ENCODE peak calls at places on chromosome 5, in five cellular contexts. W is GM23338, K is A549, C is HCT116, L is Panc1. O is an unnamed sample.

GRCh38 chr5:173547579-173547978 is 68.9 kb downstream of the BOD1 start:
- DNase-seq in K (no peak), C (no peak), L (no peak), W (no peak), O (no peak)

GRCh38 chr5:160260881-160261815 is 31.8 kb downstream of the FABP6 start:
- DNase-seq in C (no peak), L (no peak), W (no peak), K (no peak), O (peak; percentile 50)

GRCh38 chr5:55176176-55176818 is 3.3 kb upstream of the CDC20B start:
- DNase-seq in K (peak; percentile 73), L (no peak), C (no peak), W (peak; percentile 93), O (no peak)

GRCh38 chr5:32055891-32056866 is 117.9 kb downstream of the GOLPH3 start:
- DNase-seq in W (no peak), L (no peak), C (no peak), K (no peak), O (no peak)

GRCh38 chr5:59709833-59710232 is 183.7 kb downstream of the PDE4D start:
- DNase-seq in W (no peak), K (no peak), C (no peak), L (no peak), O (no peak)

GRCh38 chr5:34658023-34658422 is 1.9 kb downstream of the RAI14 start:
- DNase-seq in L (no peak), K (peak; percentile 82), W (peak; percentile 38), C (no peak), O (no peak)

GRCh38 chr5:121982089-121982488 is 20.3 kb downstream of the SRFBP1 start:
- DNase-seq in K (no peak), C (no peak), L (no peak), W (no peak), O (no peak)

GRCh38 chr5:98768160-98769005 is 5.1 kb upstream of the RGMB start:
- DNase-seq in W (peak; percentile 93), L (peak; percentile 87), K (peak; percentile 68), C (no peak), O (peak; percentile 9)

GRCh38 chr5:14153932-14154646 is 10.9 kb downstream of the TRIO start:
- DNase-seq in W (peak; percentile 63), L (no peak), K (no peak), C (no peak), O (no peak)

GRCh38 chr5:59254055-59254687 is 639.4 kb downstream of the PDE4D start:
- DNase-seq in W (no peak), L (no peak), K (peak; percentile 27), C (no peak), O (no peak)

GRCh38 chr5:176994460-176995121 is 12.0 kb downstream of the UIMC1 start:
- DNase-seq in K (no peak), C (no peak), L (no peak), W (peak; percentile 13), O (peak; percentile 90)

GRCh38 chr5:23139338-23140171 is 286.4 kb upstream of the CDH12 start:
- DNase-seq in L (no peak), W (peak; percentile 73), K (no peak), C (no peak), O (no peak)

GRCh38 chr5:27568811-27569210 is 530.4 kb upstream of the CDH9 start:
- DNase-seq in W (no peak), K (no peak), L (no peak), C (no peak), O (no peak)

GRCh38 chr5:16321284-16321683 is 141.7 kb upstream of the MARCHF11 start:
- DNase-seq in C (no peak), W (no peak), L (no peak), K (no peak), O (no peak)

GRCh38 chr5:135240283-135240633 is 158.8 kb downstream of the MACROH2A1 start:
- DNase-seq in W (no peak), C (no peak), K (no peak), L (no peak), O (no peak)

GRCh38 chr5:147455822-147456221 is 54.0 kb downstream of the DPYSL3 start:
- DNase-seq in W (no peak), K (no peak), L (no peak), C (no peak), O (no peak)

GRCh38 chr5:94884294-94884693 is 265.8 kb downstream of the SLF1 start:
- DNase-seq in L (no peak), W (peak; percentile 58), C (no peak), K (no peak), O (no peak)

GRCh38 chr5:68478306-68479091 is 262.9 kb downstream of the PIK3R1 start:
- DNase-seq in C (no peak), K (no peak), W (no peak), L (no peak), O (no peak)

DNA sequence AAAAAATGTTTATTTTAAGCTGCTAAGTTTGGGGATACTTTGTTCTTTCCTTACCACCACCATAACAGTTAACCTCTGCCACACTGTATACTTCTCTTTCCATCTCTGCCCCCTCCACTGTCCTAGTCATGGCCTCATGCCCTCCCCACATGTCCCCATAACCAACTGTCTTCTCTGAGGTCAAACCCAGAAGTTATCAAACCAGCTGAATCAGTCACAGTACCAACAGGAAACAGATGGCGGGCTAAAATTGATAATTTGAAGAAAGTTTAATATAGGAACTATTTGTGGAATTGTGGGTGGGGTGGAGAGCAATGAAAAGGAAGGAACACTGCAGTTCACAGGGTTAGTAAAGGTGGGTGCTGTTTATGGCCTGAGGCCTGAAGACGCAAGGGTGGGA is 5.7 kb upstream of the DCTN4 start:
- DNase-seq in W (no peak), L (no peak), C (no peak), K (no peak), O (peak; percentile 86)
- H3K27ac ChIP-seq in W (no peak overlapping the region), L (no peak overlapping the region), C (no peak overlapping the region), K (no peak overlapping the region), O (peak overlapping the region; percentile 92)

DNA sequence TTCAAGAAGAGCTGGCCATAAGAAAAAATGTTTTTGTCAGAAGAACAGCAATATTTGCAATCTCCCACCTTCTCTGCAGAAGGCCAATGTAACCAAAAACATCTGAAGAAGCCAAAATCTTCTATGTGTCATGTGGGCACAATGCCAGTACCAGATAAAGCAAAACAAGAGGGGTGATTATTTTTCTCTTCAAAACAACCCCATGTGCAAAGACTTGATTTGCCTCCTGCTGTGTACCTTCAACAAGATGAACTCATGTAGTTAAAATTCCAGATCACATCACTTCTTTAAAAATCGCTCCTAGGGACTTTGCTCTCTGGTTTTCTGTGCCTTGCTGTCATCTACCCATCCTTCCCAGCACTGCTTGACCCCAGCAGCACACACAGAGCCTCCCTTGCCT is 134.0 kb upstream of the MAP3K1 start:
- DNase-seq in W (no peak), K (no peak), C (no peak), L (no peak), O (no peak)
- TF ChIP-seq REST in W (no peak), K (no peak), C (no peak), L (no peak), O (no peak)

GRCh38 chr5:82808960-82809359 is 268.2 kb downstream of the TMEM167A start:
- DNase-seq in L (no peak), K (no peak), C (no peak), W (no peak), O (no peak)
- H3K27ac ChIP-seq in L (no peak overlapping the region), K (no peak overlapping the region), C (no peak overlapping the region), W (no peak overlapping the region), O (no peak overlapping the region)

DNA sequence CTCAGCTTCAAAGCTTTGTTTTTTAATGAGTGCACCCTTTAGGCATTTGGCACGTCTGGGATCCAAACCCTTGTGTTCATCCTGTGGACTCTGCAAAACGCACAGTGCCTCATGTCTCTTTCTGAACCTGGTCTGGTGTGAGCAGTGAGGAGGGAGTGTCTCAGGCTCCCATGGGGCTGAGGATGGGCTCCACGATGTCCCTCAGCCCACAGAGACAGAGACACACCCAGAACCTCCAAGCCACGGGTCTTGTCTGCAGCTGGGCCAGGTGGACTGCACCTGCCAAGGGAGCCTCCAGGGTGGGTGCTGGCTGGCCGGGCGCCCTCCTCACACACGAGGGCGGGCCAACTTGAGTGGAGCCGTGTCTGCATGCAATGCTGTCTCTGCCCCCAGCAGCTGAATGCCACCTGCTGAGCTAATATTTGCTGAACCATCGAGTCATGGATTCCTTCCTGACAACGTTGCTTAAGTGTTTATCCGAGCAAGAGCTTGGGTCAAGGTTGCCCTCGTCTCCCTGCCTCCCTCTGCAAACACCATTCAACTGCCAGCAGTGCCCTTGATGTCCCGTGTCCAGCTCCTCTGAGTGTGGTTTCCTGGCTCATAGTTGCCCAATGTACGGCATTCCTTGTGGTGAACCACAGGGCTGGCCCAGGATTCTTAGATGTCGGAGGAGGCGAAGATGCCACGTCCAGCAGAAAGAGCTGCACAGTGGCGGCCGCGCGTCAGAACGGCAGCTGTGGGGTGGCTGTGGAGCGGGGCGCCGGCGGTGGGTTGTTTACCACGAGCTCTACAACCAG is 31.4 kb upstream of the LPCAT1 start:
- DNase-seq in L (peak; percentile 98), K (peak; percentile 81), C (peak; percentile 19), W (no peak), O (no peak)
- TF ChIP-seq REST in L (no peak), K (no peak), C (no peak), W (no peak), O (no peak)

GRCh38 chr5:87410941-87411340 is 1.8 kb downstream of the CCNH start:
- DNase-seq in C (no peak), W (no peak), K (no peak), L (no peak), O (no peak)
- H3K27ac ChIP-seq in C (no peak overlapping the region), W (no peak overlapping the region), K (no peak overlapping the region), L (peak overlapping the region; percentile 97), O (no peak overlapping the region)

GRCh38 chr5:168710706-168711105 is 131.5 kb upstream of the PANK3 start:
- DNase-seq in K (no peak), C (no peak), L (no peak), W (no peak), O (no peak)
- TF ChIP-seq REST in K (no peak), C (no peak), L (no peak), W (no peak), O (no peak)

DNA sequence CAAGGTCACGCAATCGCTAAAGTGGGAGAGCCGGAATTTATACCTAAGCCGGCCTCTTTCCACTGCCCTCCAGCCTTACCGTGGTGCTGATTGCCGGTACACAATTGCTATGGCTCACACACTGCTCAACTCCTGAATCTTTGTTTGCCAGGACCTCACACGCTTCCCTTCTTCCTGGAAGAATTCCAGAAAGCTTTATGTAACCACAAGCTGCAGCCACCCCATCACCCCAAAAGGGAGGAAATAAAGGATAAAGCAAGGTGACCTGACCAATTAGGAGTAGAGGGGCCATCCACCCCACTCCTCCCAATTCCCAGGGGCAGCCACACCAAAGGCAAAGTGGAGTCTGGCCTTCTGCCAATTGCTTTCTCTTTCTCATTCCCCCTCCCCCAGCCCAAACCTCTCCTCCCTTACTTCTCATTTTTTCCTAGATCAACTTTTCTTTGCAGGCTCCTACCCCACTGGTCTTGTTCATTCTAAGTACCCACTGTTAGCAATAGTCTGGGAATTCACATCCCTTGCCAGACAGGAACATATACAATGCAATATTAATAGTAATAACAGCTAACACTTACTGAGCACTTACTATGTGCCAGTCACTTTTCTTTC is 18.0 kb upstream of the CDC23 start:
- DNase-seq in K (no peak), C (no peak), W (no peak), L (no peak), O (no peak)
- H3K27ac ChIP-seq in K (peak overlapping the region; percentile 29), C (no peak overlapping the region), W (no peak overlapping the region), L (no peak overlapping the region), O (no peak overlapping the region)

GRCh38 chr5:56479701-56480304 is 246.7 kb upstream of the ANKRD55 start:
- DNase-seq in C (no peak), L (no peak), W (no peak), K (no peak), O (no peak)
- TF ChIP-seq REST in C (no peak), L (no peak), W (no peak), K (no peak), O (no peak)